ENCODE peak calls at places on chromosomes 13 and 19, in four cellular contexts. One of them, this sample, is unnamed.

GRCh38 chr13:76707360-76707759 is 178.8 kb downstream of the KCTD12 start:
- DNase-seq in breast epithelium: no peak
- DNase-seq in choroid plexus epithelial cell: peak
- DNase-seq in AG04450: no peak
- DNase-seq in this sample: no peak

GRCh38 chr19:11767633-11768133 is 883 bp downstream of the ZNF441 start:
- DNase-seq in choroid plexus epithelial cell: peak
- DNase-seq in breast epithelium: peak
- DNase-seq in AG04450: no peak
- DNase-seq in this sample: peak

GRCh38 chr13:21344662-21345176 is 114.4 kb downstream of the ZDHHC20 start:
- DNase-seq in breast epithelium: no peak
- DNase-seq in choroid plexus epithelial cell: no peak
- DNase-seq in AG04450: no peak
- DNase-seq in this sample: no peak

GRCh38 chr19:56350416-56351045 is 35.9 kb upstream of the ZSCAN5A start:
- DNase-seq in breast epithelium: peak
- DNase-seq in AG04450: peak
- DNase-seq in choroid plexus epithelial cell: peak
- DNase-seq in this sample: peak

GRCh38 chr13:83881917-83882625 is at the start of gene SLITRK1:
- DNase-seq in choroid plexus epithelial cell: peak
- DNase-seq in breast epithelium: no peak
- DNase-seq in AG04450: peak
- DNase-seq in this sample: peak

GRCh38 chr19:5289060-5289990 is 51.3 kb downstream of the PTPRS start:
- DNase-seq in AG04450: no peak
- DNase-seq in choroid plexus epithelial cell: no peak
- DNase-seq in breast epithelium: no peak
- DNase-seq in this sample: no peak

GRCh38 chr19:42254083-42254849 is 662 bp downstream of the ERF start:
- DNase-seq in AG04450: no peak
- DNase-seq in choroid plexus epithelial cell: peak
- DNase-seq in breast epithelium: peak
- DNase-seq in this sample: peak

GRCh38 chr19:10719466-10719961 is 1.6 kb downstream of the DNM2 start:
- DNase-seq in choroid plexus epithelial cell: no peak
- DNase-seq in AG04450: no peak
- DNase-seq in breast epithelium: no peak
- DNase-seq in this sample: peak

GRCh38 chr19:3507371-3508120 is 1.4 kb downstream of the FZR1 start:
- DNase-seq in choroid plexus epithelial cell: no peak
- DNase-seq in AG04450: no peak
- DNase-seq in breast epithelium: peak
- DNase-seq in this sample: peak

GRCh38 chr19:15269806-15270205 is 37.6 kb upstream of the EPHX3 start:
- DNase-seq in AG04450: no peak
- DNase-seq in choroid plexus epithelial cell: no peak
- DNase-seq in breast epithelium: no peak
- DNase-seq in this sample: no peak

GRCh38 chr19:50000038-50000890 is 24.9 kb downstream of the VRK3 start:
- DNase-seq in AG04450: no peak
- DNase-seq in breast epithelium: no peak
- DNase-seq in choroid plexus epithelial cell: no peak
- DNase-seq in this sample: no peak

GRCh38 chr19:36488816-36489138 is 584 bp downstream of the ZNF566 start:
- DNase-seq in breast epithelium: no peak
- DNase-seq in choroid plexus epithelial cell: no peak
- DNase-seq in AG04450: no peak
- DNase-seq in this sample: peak

DNA sequence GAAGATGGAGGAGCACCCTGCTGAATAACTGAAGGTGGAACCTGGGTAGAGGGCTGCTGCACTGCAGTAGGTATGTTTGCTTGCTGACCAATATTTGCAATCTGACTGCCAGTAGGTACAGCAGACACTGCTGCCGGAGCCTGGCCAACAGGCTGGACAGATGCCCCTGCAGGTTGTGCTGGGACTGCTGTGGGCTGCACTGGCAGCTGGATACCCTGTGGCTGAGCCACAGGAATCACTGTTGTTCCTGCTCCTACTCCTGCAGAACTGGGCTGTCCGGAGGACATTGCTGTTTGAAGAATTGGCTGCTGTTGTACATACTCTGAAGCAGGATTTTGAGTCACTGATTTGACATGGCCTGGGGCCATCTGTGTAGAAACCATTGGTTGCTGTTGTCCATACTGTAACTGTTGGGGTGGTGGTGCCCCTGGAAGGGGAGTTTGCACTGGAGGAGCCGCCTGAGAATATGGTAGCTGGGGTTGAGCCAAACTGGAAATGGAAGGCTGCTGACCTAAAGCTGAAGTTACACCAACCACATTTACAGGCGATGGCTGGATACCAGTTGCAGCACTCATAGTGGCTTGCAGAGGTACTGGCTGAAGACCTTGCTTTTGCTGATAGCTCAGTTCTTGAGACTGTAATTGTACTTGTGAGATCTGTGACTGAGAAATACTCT is 2.2 kb downstream of the TSC22D1 start:
- DNase-seq in AG04450: no peak
- DNase-seq in breast epithelium: no peak
- DNase-seq in choroid plexus epithelial cell: peak
- DNase-seq in this sample: no peak
- TF ChIP-seq CTCF in AG04450: peak
- TF ChIP-seq CTCF in breast epithelium: peak
- TF ChIP-seq CTCF in choroid plexus epithelial cell: peak
- TF ChIP-seq CTCF in this sample: no peak

GRCh38 chr13:112982281-112983041 is 13.4 kb downstream of the MCF2L start:
- DNase-seq in choroid plexus epithelial cell: no peak
- DNase-seq in AG04450: no peak
- DNase-seq in breast epithelium: no peak
- DNase-seq in this sample: no peak

GRCh38 chr13:112978561-112979405 is 9.8 kb downstream of the MCF2L start:
- DNase-seq in AG04450: no peak
- DNase-seq in choroid plexus epithelial cell: no peak
- DNase-seq in breast epithelium: no peak
- DNase-seq in this sample: no peak

GRCh38 chr13:112979406-112979902 is 10.4 kb downstream of the MCF2L start:
- DNase-seq in breast epithelium: no peak
- DNase-seq in AG04450: no peak
- DNase-seq in choroid plexus epithelial cell: no peak
- DNase-seq in this sample: no peak

GRCh38 chr13:112981361-112981905 is 12.4 kb downstream of the MCF2L start:
- DNase-seq in AG04450: no peak
- DNase-seq in breast epithelium: no peak
- DNase-seq in choroid plexus epithelial cell: no peak
- DNase-seq in this sample: no peak

GRCh38 chr13:112980441-112980840 is 11.4 kb downstream of the MCF2L start:
- DNase-seq in breast epithelium: no peak
- DNase-seq in choroid plexus epithelial cell: no peak
- DNase-seq in AG04450: no peak
- DNase-seq in this sample: no peak
- TF ChIP-seq CTCF in breast epithelium: no peak
- TF ChIP-seq CTCF in choroid plexus epithelial cell: no peak
- TF ChIP-seq CTCF in AG04450: no peak
- TF ChIP-seq CTCF in this sample: no peak

DNA sequence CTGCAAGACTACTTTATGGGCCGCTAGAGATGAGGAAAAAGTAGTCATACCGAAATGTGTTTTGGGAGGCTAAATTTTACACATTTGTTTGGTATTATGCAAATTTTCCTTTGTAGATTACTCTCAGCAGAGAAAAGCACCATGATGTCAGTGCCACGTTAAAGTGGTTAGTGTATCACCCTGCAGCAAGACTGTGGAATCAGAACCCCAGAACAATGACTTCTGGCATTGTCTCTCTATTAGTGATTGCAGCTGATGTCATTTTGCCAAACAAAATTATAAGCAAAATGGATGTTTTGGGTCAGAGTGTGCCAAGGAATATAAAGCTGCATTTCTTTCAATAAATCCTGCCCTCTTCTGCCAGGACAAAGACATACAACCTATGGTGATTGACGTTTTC is 53.7 kb upstream of the TSHZ3 start:
- DNase-seq in choroid plexus epithelial cell: no peak
- DNase-seq in AG04450: no peak
- DNase-seq in breast epithelium: no peak
- DNase-seq in this sample: no peak
- TF ChIP-seq CTCF in choroid plexus epithelial cell: no peak
- TF ChIP-seq CTCF in AG04450: no peak
- TF ChIP-seq CTCF in breast epithelium: no peak
- TF ChIP-seq CTCF in this sample: no peak

GRCh38 chr13:75679459-75679858 is 43.3 kb downstream of the LMO7 start:
- DNase-seq in breast epithelium: no peak
- DNase-seq in choroid plexus epithelial cell: no peak
- DNase-seq in AG04450: no peak
- DNase-seq in this sample: no peak

GRCh38 chr13:75687145-75687763 is 51.1 kb downstream of the LMO7 start:
- DNase-seq in breast epithelium: no peak
- DNase-seq in choroid plexus epithelial cell: peak
- DNase-seq in AG04450: no peak
- DNase-seq in this sample: no peak

GRCh38 chr13:75691183-75691582 is 55.1 kb downstream of the LMO7 start:
- DNase-seq in choroid plexus epithelial cell: no peak
- DNase-seq in AG04450: no peak
- DNase-seq in breast epithelium: no peak
- DNase-seq in this sample: no peak

GRCh38 chr13:75689686-75690085 is 53.6 kb downstream of the LMO7 start:
- DNase-seq in AG04450: no peak
- DNase-seq in choroid plexus epithelial cell: no peak
- DNase-seq in breast epithelium: no peak
- DNase-seq in this sample: no peak

GRCh38 chr13:75685239-75685697 is 49.1 kb downstream of the LMO7 start:
- DNase-seq in AG04450: peak
- DNase-seq in choroid plexus epithelial cell: peak
- DNase-seq in breast epithelium: peak
- DNase-seq in this sample: no peak
- TF ChIP-seq CTCF in AG04450: peak
- TF ChIP-seq CTCF in choroid plexus epithelial cell: peak
- TF ChIP-seq CTCF in breast epithelium: peak
- TF ChIP-seq CTCF in this sample: no peak

GRCh38 chr19:46471116-46471733 is at the start of gene PNMA8A:
- DNase-seq in AG04450: no peak
- DNase-seq in choroid plexus epithelial cell: peak
- DNase-seq in breast epithelium: peak
- DNase-seq in this sample: peak
- TF ChIP-seq CTCF in AG04450: peak
- TF ChIP-seq CTCF in choroid plexus epithelial cell: peak
- TF ChIP-seq CTCF in breast epithelium: no peak
- TF ChIP-seq CTCF in this sample: no peak

DNA sequence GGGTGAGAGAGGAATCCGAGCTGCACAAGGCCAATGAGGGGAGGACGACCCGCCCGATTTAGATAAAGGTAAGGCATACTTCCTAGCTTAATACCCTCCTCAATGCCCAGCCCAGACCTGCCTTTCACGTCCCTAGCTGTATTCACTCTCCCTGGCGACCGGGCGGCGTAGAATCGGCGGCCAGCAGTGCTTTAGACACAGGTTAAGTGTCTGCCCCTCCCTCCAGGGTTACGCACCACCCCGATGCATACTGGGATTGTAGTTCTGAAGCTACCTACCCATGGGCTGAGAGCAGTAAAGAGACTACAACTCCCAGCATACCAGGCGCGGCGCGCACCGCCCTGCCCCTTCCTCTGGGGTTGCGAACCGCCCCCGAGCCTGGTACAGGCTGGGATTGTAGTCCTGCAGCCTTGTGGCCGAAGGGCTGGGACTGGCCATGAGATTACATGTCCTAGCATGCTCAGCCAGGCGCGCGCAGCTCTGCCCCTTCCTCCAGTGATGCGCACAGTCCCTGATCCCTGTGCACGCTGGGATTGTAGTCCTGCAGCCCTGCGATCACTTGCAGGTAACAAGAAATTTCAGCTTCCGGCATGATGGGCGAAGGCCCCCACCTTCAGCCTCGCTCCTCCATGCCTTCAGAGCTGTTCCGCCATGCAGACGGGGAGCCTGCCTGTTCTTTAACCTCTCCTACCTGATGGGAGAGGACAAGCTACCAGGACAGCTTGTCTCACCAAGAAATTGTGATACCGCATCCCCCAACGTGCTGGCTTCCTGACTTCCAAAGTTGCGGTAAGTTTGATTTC is 43.5 kb upstream of the ZNF14 start:
- DNase-seq in AG04450: peak
- DNase-seq in choroid plexus epithelial cell: peak
- DNase-seq in breast epithelium: peak
- DNase-seq in this sample: peak
- TF ChIP-seq CTCF in AG04450: no peak
- TF ChIP-seq CTCF in choroid plexus epithelial cell: peak
- TF ChIP-seq CTCF in breast epithelium: no peak
- TF ChIP-seq CTCF in this sample: no peak

GRCh38 chr19:40502647-40503046 is 35.8 kb downstream of the SPTBN4 start:
- DNase-seq in AG04450: no peak
- DNase-seq in choroid plexus epithelial cell: peak
- DNase-seq in breast epithelium: no peak
- DNase-seq in this sample: no peak
- TF ChIP-seq CTCF in AG04450: no peak
- TF ChIP-seq CTCF in choroid plexus epithelial cell: peak
- TF ChIP-seq CTCF in breast epithelium: no peak
- TF ChIP-seq CTCF in this sample: no peak

GRCh38 chr13:101942038-101942437 is 459.8 kb downstream of the FGF14 start:
- DNase-seq in choroid plexus epithelial cell: peak
- DNase-seq in AG04450: no peak
- DNase-seq in breast epithelium: no peak
- DNase-seq in this sample: peak

GRCh38 chr13:101946411-101946810 is 455.4 kb downstream of the FGF14 start:
- DNase-seq in choroid plexus epithelial cell: no peak
- DNase-seq in AG04450: no peak
- DNase-seq in breast epithelium: no peak
- DNase-seq in this sample: no peak

GRCh38 chr13:101941095-101941777 is 460.6 kb downstream of the FGF14 start:
- DNase-seq in AG04450: no peak
- DNase-seq in breast epithelium: no peak
- DNase-seq in choroid plexus epithelial cell: peak
- DNase-seq in this sample: no peak

GRCh38 chr13:101942535-101943157 is 459.2 kb downstream of the FGF14 start:
- DNase-seq in AG04450: no peak
- DNase-seq in choroid plexus epithelial cell: no peak
- DNase-seq in breast epithelium: no peak
- DNase-seq in this sample: no peak

DNA sequence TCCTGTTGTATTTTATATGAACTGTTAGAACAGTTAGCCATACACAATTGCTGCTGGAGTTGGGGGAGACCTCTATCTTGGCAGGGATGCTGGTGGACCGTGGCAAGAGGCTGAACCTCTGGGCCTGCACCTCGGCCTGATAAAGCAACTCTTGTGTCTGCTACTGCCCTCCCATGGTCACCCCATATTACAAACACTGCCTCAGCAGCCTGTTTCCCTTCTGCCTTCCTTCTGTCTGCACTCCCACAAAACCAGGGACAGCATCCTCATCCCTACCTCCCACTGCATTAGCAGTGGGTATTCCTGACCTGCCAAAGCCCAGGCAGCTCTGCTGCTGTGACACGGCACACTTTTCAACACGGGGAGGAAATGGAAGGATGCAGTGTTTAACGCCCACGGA is 456.4 kb downstream of the FGF14 start:
- DNase-seq in choroid plexus epithelial cell: peak
- DNase-seq in breast epithelium: no peak
- DNase-seq in AG04450: no peak
- DNase-seq in this sample: no peak
- TF ChIP-seq CTCF in choroid plexus epithelial cell: peak
- TF ChIP-seq CTCF in breast epithelium: no peak
- TF ChIP-seq CTCF in AG04450: no peak
- TF ChIP-seq CTCF in this sample: no peak

This sample was measured in testis.